ENCODE peak calls at places on chromosomes 6 and 20, in five cellular contexts. R is nephron progenitor cell, P is bronchial epithelial cell, V is HT-29, C is NCI-H1048. F is an unnamed sample.
A peak's percentile ranks its signal among the peaks of the same experiment; 100 is the strongest.

GRCh38 chr6:111565316-111566221 is 40.1 kb downstream of the TRAF3IP2 start:
- DNase-seq in R (no peak), P (no peak), V (no peak), C (no peak), F (no peak)

GRCh38 chr20:1119128-1119505 is 715 bp downstream of the PSMF1 start:
- DNase-seq in R (no peak), P (peak; percentile 12), V (no peak), C (no peak), F (no peak)

GRCh38 chr20:45036044-45036755 is 64.7 kb downstream of the KCNS1 start:
- DNase-seq in R (no peak), P (peak; percentile 80), V (no peak), C (no peak), F (no peak)

GRCh38 chr20:59403261-59403961 is 103.0 kb downstream of the EDN3 start:
- DNase-seq in R (peak; percentile 95), P (no peak), V (peak; percentile 34), C (no peak), F (peak; percentile 48)

GRCh38 chr6:37635319-37635718 is 62.4 kb downstream of the MDGA1 start:
- DNase-seq in R (no peak), P (no peak), V (no peak), C (no peak), F (no peak)

GRCh38 chr6:16452348-16452747 is 214.0 kb downstream of the GMPR start:
- DNase-seq in R (no peak), P (no peak), V (no peak), C (no peak), F (no peak)

GRCh38 chr6:57177545-57178225 is 5.6 kb downstream of the BAG2 start:
- DNase-seq in R (no peak), P (no peak), V (no peak), C (no peak), F (no peak)

GRCh38 chr6:158991017-158991723 is 8.8 kb downstream of the RSPH3 start:
- DNase-seq in R (no peak), P (peak; percentile 78), V (no peak), C (no peak), F (no peak)

GRCh38 chr6:108619431-108620197 is 58.9 kb downstream of the FOXO3 start:
- DNase-seq in R (no peak), P (peak; percentile 80), V (no peak), C (no peak), F (no peak)

GRCh38 chr6:23635150-23635549 is 490.9 kb upstream of the NRSN1 start:
- DNase-seq in R (no peak), P (no peak), V (no peak), C (no peak), F (no peak)

GRCh38 chr6:164967102-164967501 is 342.3 kb downstream of the C6orf118 start:
- DNase-seq in R (no peak), P (no peak), V (no peak), C (no peak), F (no peak)

GRCh38 chr6:132133734-132134490 is 182.7 kb upstream of the CCN2 start:
- DNase-seq in R (no peak), P (no peak), V (no peak), C (no peak), F (no peak)

GRCh38 chr6:168417158-168417557 is 23.8 kb upstream of the SMOC2 start:
- DNase-seq in R (no peak), P (no peak), V (no peak), C (no peak), F (no peak)

F was measured in midbrain.